ENCODE peak calls at places on chromosomes 5 and 9, in five cellular contexts. One of them, this sample, is unnamed.

GRCh38 chr5:178644826-178645545 is 18.1 kb upstream of the CLK4 start:
- DNase-seq in uterus: no peak
- DNase-seq in GM23338: no peak
- DNase-seq in adrenal gland: no peak
- DNase-seq in neuronal stem cell: no peak
- DNase-seq in this sample: no peak

GRCh38 chr9:93944011-93944410 is 11.1 kb downstream of the BARX1 start:
- DNase-seq in neuronal stem cell: no peak
- DNase-seq in adrenal gland: no peak
- DNase-seq in GM23338: peak
- DNase-seq in uterus: no peak
- DNase-seq in this sample: no peak

GRCh38 chr5:66634601-66635000 is 38.4 kb downstream of the MAST4 start:
- DNase-seq in GM23338: no peak
- DNase-seq in neuronal stem cell: no peak
- DNase-seq in adrenal gland: no peak
- DNase-seq in uterus: no peak
- DNase-seq in this sample: no peak

GRCh38 chr9:69248005-69248404 is 73.9 kb downstream of the TJP2 start:
- DNase-seq in uterus: no peak
- DNase-seq in adrenal gland: no peak
- DNase-seq in neuronal stem cell: no peak
- DNase-seq in GM23338: no peak
- DNase-seq in this sample: no peak

GRCh38 chr5:107840592-107840991 is 169.9 kb upstream of the EFNA5 start:
- DNase-seq in adrenal gland: no peak
- DNase-seq in uterus: no peak
- DNase-seq in GM23338: no peak
- DNase-seq in neuronal stem cell: no peak
- DNase-seq in this sample: no peak

GRCh38 chr5:164475339-164475977 is 970.0 kb downstream of the MAT2B start:
- DNase-seq in GM23338: peak
- DNase-seq in uterus: no peak
- DNase-seq in adrenal gland: no peak
- DNase-seq in neuronal stem cell: no peak
- DNase-seq in this sample: no peak

GRCh38 chr5:90571147-90571773 is 12.7 kb downstream of the ADGRV1 start:
- DNase-seq in neuronal stem cell: no peak
- DNase-seq in adrenal gland: no peak
- DNase-seq in uterus: no peak
- DNase-seq in GM23338: no peak
- DNase-seq in this sample: no peak

GRCh38 chr9:127444283-127444920 is 6.8 kb downstream of the RPL12 start:
- DNase-seq in uterus: no peak
- DNase-seq in GM23338: no peak
- DNase-seq in neuronal stem cell: no peak
- DNase-seq in adrenal gland: no peak
- DNase-seq in this sample: no peak

GRCh38 chr5:119270955-119271757 is 84.7 kb upstream of the TNFAIP8 start:
- DNase-seq in GM23338: no peak
- DNase-seq in adrenal gland: no peak
- DNase-seq in neuronal stem cell: no peak
- DNase-seq in uterus: no peak
- DNase-seq in this sample: no peak

GRCh38 chr5:81749562-81750307 is 1.2 kb downstream of the SSBP2 start:
- DNase-seq in GM23338: peak
- DNase-seq in uterus: peak
- DNase-seq in adrenal gland: peak
- DNase-seq in neuronal stem cell: peak
- DNase-seq in this sample: peak

GRCh38 chr9:88559661-88560060 is 24.7 kb downstream of the NXNL2 start:
- DNase-seq in uterus: no peak
- DNase-seq in neuronal stem cell: no peak
- DNase-seq in GM23338: no peak
- DNase-seq in adrenal gland: no peak
- DNase-seq in this sample: no peak

GRCh38 chr5:163347671-163348070 is 89.7 kb upstream of the CCNG1 start:
- DNase-seq in neuronal stem cell: peak
- DNase-seq in adrenal gland: peak
- DNase-seq in GM23338: peak
- DNase-seq in uterus: no peak
- DNase-seq in this sample: no peak

GRCh38 chr9:78103971-78104433 is 72.4 kb upstream of the GNAQ start:
- DNase-seq in neuronal stem cell: no peak
- DNase-seq in GM23338: no peak
- DNase-seq in adrenal gland: peak
- DNase-seq in uterus: no peak
- DNase-seq in this sample: no peak

GRCh38 chr5:32160228-32160627 is 13.9 kb downstream of the GOLPH3 start:
- DNase-seq in neuronal stem cell: no peak
- DNase-seq in uterus: no peak
- DNase-seq in adrenal gland: no peak
- DNase-seq in GM23338: no peak
- DNase-seq in this sample: no peak

GRCh38 chr5:95942968-95943367 is 18.7 kb downstream of the ELL2 start:
- DNase-seq in neuronal stem cell: no peak
- DNase-seq in adrenal gland: no peak
- DNase-seq in GM23338: no peak
- DNase-seq in uterus: no peak
- DNase-seq in this sample: no peak

GRCh38 chr5:95261369-95262175 is 23.3 kb downstream of the MCTP1 start:
- DNase-seq in adrenal gland: peak
- DNase-seq in GM23338: peak
- DNase-seq in neuronal stem cell: no peak
- DNase-seq in uterus: no peak
- DNase-seq in this sample: no peak

GRCh38 chr9:13388157-13388556 is 108.7 kb upstream of the MPDZ start:
- DNase-seq in GM23338: no peak
- DNase-seq in adrenal gland: peak
- DNase-seq in neuronal stem cell: no peak
- DNase-seq in uterus: no peak
- DNase-seq in this sample: no peak

GRCh38 chr5:169893010-169893409 is 87.3 kb downstream of the INSYN2B start:
- DNase-seq in GM23338: no peak
- DNase-seq in adrenal gland: no peak
- DNase-seq in uterus: no peak
- DNase-seq in neuronal stem cell: no peak
- DNase-seq in this sample: no peak

GRCh38 chr5:130077007-130077406 is 172.7 kb downstream of the CHSY3 start:
- DNase-seq in GM23338: no peak
- DNase-seq in adrenal gland: no peak
- DNase-seq in neuronal stem cell: no peak
- DNase-seq in uterus: no peak
- DNase-seq in this sample: no peak

GRCh38 chr5:54217826-54218503 is 92.4 kb downstream of the ARL15 start:
- DNase-seq in uterus: peak
- DNase-seq in neuronal stem cell: peak
- DNase-seq in adrenal gland: peak
- DNase-seq in GM23338: peak
- DNase-seq in this sample: no peak

GRCh38 chr5:160097981-160098380 is 21.3 kb downstream of the PWWP2A start:
- DNase-seq in uterus: no peak
- DNase-seq in GM23338: no peak
- DNase-seq in neuronal stem cell: no peak
- DNase-seq in adrenal gland: no peak
- DNase-seq in this sample: no peak

GRCh38 chr5:52983731-52984620 is 5.2 kb upstream of the ITGA2 start:
- DNase-seq in GM23338: no peak
- DNase-seq in neuronal stem cell: no peak
- DNase-seq in uterus: no peak
- DNase-seq in adrenal gland: no peak
- DNase-seq in this sample: no peak

GRCh38 chr9:20208156-20208555 is 414.1 kb downstream of the MLLT3 start:
- DNase-seq in GM23338: no peak
- DNase-seq in adrenal gland: no peak
- DNase-seq in uterus: no peak
- DNase-seq in neuronal stem cell: no peak
- DNase-seq in this sample: no peak

GRCh38 chr5:97182571-97183099 is 412 bp downstream of the RIOK2 start:
- DNase-seq in uterus: no peak
- DNase-seq in GM23338: no peak
- DNase-seq in neuronal stem cell: no peak
- DNase-seq in adrenal gland: peak
- DNase-seq in this sample: no peak

GRCh38 chr9:129655142-129655541 is 10.3 kb upstream of the PRRX2 start:
- DNase-seq in uterus: no peak
- DNase-seq in GM23338: no peak
- DNase-seq in adrenal gland: no peak
- DNase-seq in neuronal stem cell: no peak
- DNase-seq in this sample: no peak
- H3K27ac ChIP-seq in uterus: peak
- H3K27ac ChIP-seq in GM23338: no peak
- H3K27ac ChIP-seq in adrenal gland: no peak
- H3K27ac ChIP-seq in neuronal stem cell: no peak
- H3K27ac ChIP-seq in this sample: no peak

GRCh38 chr9:114503522-114504340 is 1.5 kb downstream of the WHRN start:
- DNase-seq in uterus: no peak
- DNase-seq in adrenal gland: no peak
- DNase-seq in GM23338: no peak
- DNase-seq in neuronal stem cell: no peak
- DNase-seq in this sample: no peak
- H3K27ac ChIP-seq in uterus: peak
- H3K27ac ChIP-seq in adrenal gland: peak
- H3K27ac ChIP-seq in GM23338: no peak
- H3K27ac ChIP-seq in neuronal stem cell: no peak
- H3K27ac ChIP-seq in this sample: peak

GRCh38 chr9:132025766-132026165 is 53.9 kb downstream of the MED27 start:
- DNase-seq in uterus: no peak
- DNase-seq in neuronal stem cell: no peak
- DNase-seq in GM23338: no peak
- DNase-seq in adrenal gland: no peak
- DNase-seq in this sample: no peak
- H3K27ac ChIP-seq in uterus: no peak
- H3K27ac ChIP-seq in neuronal stem cell: no peak
- H3K27ac ChIP-seq in GM23338: no peak
- H3K27ac ChIP-seq in adrenal gland: no peak
- H3K27ac ChIP-seq in this sample: no peak

GRCh38 chr5:158925314-158925713 is 174.4 kb downstream of the EBF1 start:
- DNase-seq in uterus: no peak
- DNase-seq in GM23338: no peak
- DNase-seq in adrenal gland: no peak
- DNase-seq in neuronal stem cell: no peak
- DNase-seq in this sample: no peak

GRCh38 chr5:158928405-158928804 is 171.3 kb downstream of the EBF1 start:
- DNase-seq in adrenal gland: no peak
- DNase-seq in neuronal stem cell: no peak
- DNase-seq in uterus: no peak
- DNase-seq in GM23338: no peak
- DNase-seq in this sample: no peak

GRCh38 chr5:158933494-158934318 is 166.0 kb downstream of the EBF1 start:
- DNase-seq in neuronal stem cell: no peak
- DNase-seq in adrenal gland: no peak
- DNase-seq in GM23338: no peak
- DNase-seq in uterus: no peak
- DNase-seq in this sample: no peak

GRCh38 chr5:158935215-158935614 is 164.5 kb downstream of the EBF1 start:
- DNase-seq in neuronal stem cell: no peak
- DNase-seq in uterus: no peak
- DNase-seq in adrenal gland: no peak
- DNase-seq in GM23338: no peak
- DNase-seq in this sample: no peak

GRCh38 chr5:158929579-158930233 is 170.0 kb downstream of the EBF1 start:
- DNase-seq in adrenal gland: no peak
- DNase-seq in uterus: no peak
- DNase-seq in GM23338: no peak
- DNase-seq in neuronal stem cell: no peak
- DNase-seq in this sample: no peak
- H3K27ac ChIP-seq in adrenal gland: no peak
- H3K27ac ChIP-seq in uterus: no peak
- H3K27ac ChIP-seq in GM23338: no peak
- H3K27ac ChIP-seq in neuronal stem cell: no peak
- H3K27ac ChIP-seq in this sample: no peak

DNA sequence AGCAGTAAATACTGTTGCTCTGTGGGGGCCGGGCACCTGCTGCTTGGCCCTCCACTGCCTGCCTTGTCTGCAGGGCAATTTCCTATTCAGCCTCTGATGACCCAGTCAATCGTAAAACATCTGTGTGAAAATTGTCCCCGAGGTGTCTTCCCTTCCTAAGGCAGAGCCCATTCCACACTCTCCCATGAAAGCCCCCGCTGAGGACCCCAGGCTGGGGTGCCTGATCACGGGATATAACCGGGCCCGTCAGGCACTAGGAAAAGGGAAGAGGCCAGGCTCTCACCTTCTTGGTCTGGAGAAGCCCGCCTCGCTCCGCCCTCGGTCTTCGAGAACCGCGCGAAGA is 27.2 kb upstream of the SCGB3A1 start:
- DNase-seq in adrenal gland: no peak
- DNase-seq in uterus: no peak
- DNase-seq in GM23338: no peak
- DNase-seq in neuronal stem cell: no peak
- DNase-seq in this sample: no peak
- H3K27ac ChIP-seq in adrenal gland: no peak
- H3K27ac ChIP-seq in uterus: no peak
- H3K27ac ChIP-seq in GM23338: no peak
- H3K27ac ChIP-seq in neuronal stem cell: no peak
- H3K27ac ChIP-seq in this sample: no peak

DNA sequence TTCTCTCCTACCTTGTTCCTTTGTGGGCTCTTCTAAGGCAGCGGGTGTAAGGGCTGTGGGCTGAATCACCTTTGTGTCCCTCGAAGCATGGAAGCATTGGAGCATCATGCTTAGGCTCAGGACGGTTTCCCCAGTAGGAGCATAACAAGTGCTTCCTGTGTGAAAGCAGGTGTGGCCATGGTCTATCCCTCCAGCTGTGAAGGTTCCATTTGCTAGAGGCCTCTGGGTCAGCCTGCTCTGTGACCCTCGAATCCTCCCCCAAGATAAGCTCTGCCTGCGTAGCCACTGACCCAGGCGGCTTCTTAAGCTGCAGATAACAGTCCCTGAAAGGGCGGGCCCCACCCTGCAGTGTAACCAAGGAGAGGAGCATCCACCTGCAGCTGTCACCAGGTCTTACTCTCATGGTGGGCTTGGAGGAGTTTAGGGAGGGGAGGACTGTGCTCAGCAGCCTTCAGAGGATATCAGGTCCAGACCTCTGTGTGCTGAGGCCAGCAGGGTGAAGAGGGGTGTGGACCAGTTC is 8.4 kb upstream of the NDST1 start:
- DNase-seq in GM23338: no peak
- DNase-seq in neuronal stem cell: no peak
- DNase-seq in uterus: no peak
- DNase-seq in adrenal gland: no peak
- DNase-seq in this sample: no peak
- H3K27ac ChIP-seq in GM23338: no peak
- H3K27ac ChIP-seq in neuronal stem cell: peak
- H3K27ac ChIP-seq in uterus: peak
- H3K27ac ChIP-seq in adrenal gland: peak
- H3K27ac ChIP-seq in this sample: peak

This sample was measured in substantia nigra.